ENCODE peak calls at places on chromosomes 12 and 14, in four cellular contexts. W is uterus; B is right atrium auricular region; P is CD8-positive, alpha-beta memory T cell. N is an unnamed sample. For H3K4me1, the result is how much of the 10 kb centered on the place peaks cover.

GRCh38 chr14:73943083-73943482 is 6.8 kb downstream of the FAM161B start:
- DNase-seq in P (no peak), W (no peak), B (no peak), N (no peak)

GRCh38 chr12:89781961-89782360 is 73.3 kb upstream of the ATP2B1 start:
- DNase-seq in B (no peak), P (no peak), W (no peak), N (no peak)

GRCh38 chr12:7994731-7995205 is 37.7 kb upstream of the FOXJ2 start:
- DNase-seq in P (no peak), B (no peak), W (no peak), N (no peak)

GRCh38 chr12:39327965-39328364 is 115.0 kb downstream of the KIF21A start:
- DNase-seq in P (no peak), W (no peak), B (no peak), N (no peak)

GRCh38 chr12:106107566-106107965 is 31.2 kb downstream of the NUAK1 start:
- DNase-seq in W (no peak), P (no peak), B (no peak), N (no peak)

GRCh38 chr12:49189731-49190314 is 943 bp upstream of the TUBA1A start:
- DNase-seq in P (no peak), B (no peak), W (no peak), N (no peak)

GRCh38 chr14:49766839-49767238 is 1.1 kb upstream of the KLHDC2 start:
- DNase-seq in P (no peak), W (no peak), B (no peak), N (no peak)

GRCh38 chr12:112107728-112108447 is 695 bp downstream of the NAA25 start:
- DNase-seq in W (peak), P (no peak), B (peak), N (peak)

GRCh38 chr14:100165825-100166520 is 6.5 kb upstream of the DEGS2 start:
- DNase-seq in P (no peak), W (no peak), B (no peak), N (no peak)

GRCh38 chr12:133130808-133131128 is 341 bp downstream of the ZNF10 start:
- DNase-seq in B (peak), P (peak), W (no peak), N (peak)

GRCh38 chr12:23810327-23810902 is 139.1 kb downstream of the SOX5 start:
- DNase-seq in B (no peak), P (no peak), W (no peak), N (no peak)

GRCh38 chr14:69687963-69688649 is 76.7 kb downstream of the SUSD6 start:
- DNase-seq in P (no peak), B (no peak), W (no peak), N (no peak)

GRCh38 chr14:103578401-103579075 is 15.8 kb downstream of the COA8 start:
- DNase-seq in B (no peak), W (no peak), P (no peak), N (no peak)

GRCh38 chr12:87518508-87518907 is 510.7 kb downstream of the C12orf50 start:
- DNase-seq in P (no peak), B (no peak), W (no peak), N (no peak)

GRCh38 chr14:104582649-104583048 is 3.1 kb downstream of the C14orf180 start:
- DNase-seq in W (peak), B (peak), P (no peak), N (peak)

GRCh38 chr14:69663322-69663686 is 51.9 kb downstream of the SUSD6 start:
- DNase-seq in W (peak), B (no peak), P (no peak), N (no peak)

GRCh38 chr14:93941293-93941910 is 14.3 kb downstream of the FAM181A start:
- DNase-seq in P (no peak), W (no peak), B (no peak), N (no peak)

GRCh38 chr12:47707905-47708543 is 2.2 kb upstream of the RPAP3 start:
- DNase-seq in B (no peak), W (no peak), P (no peak), N (no peak)

GRCh38 chr14:90093942-90094595 is 32.3 kb downstream of the KCNK13 start:
- DNase-seq in W (no peak), B (no peak), P (no peak), N (no peak)

GRCh38 chr14:75098209-75098608 is 28.6 kb downstream of the NEK9 start:
- DNase-seq in W (no peak), B (no peak), P (no peak), N (no peak)

GRCh38 chr14:50347521-50347920 is 35.4 kb downstream of the DMAC2L start:
- DNase-seq in B (no peak), P (no peak), W (no peak), N (no peak)

GRCh38 chr12:19220205-19220604 is 90.7 kb downstream of the PLEKHA5 start:
- DNase-seq in P (no peak), W (no peak), B (no peak), N (no peak)

GRCh38 chr14:97251423-97252155 is 454.4 kb downstream of the VRK1 start:
- DNase-seq in B (no peak), W (no peak), P (no peak), N (no peak)

GRCh38 chr12:91818236-91819131 is 327.2 kb downstream of the BTG1 start:
- DNase-seq in W (no peak), P (no peak), B (no peak), N (no peak)

GRCh38 chr12:97886548-97887176 is 424.1 kb downstream of the RMST start:
- DNase-seq in B (no peak), P (no peak), W (no peak), N (no peak)

GRCh38 chr12:104669057-104669770 is 212.5 kb downstream of the CHST11 start:
- DNase-seq in W (peak), B (peak), P (no peak), N (no peak)

GRCh38 chr14:75911883-75912282 is 69.9 kb downstream of the TGFB3 start:
- DNase-seq in W (no peak), B (no peak), P (no peak), N (no peak)

GRCh38 chr12:60266381-60266852 is 670.6 kb downstream of the SLC16A7 start:
- DNase-seq in B (no peak), W (no peak), P (no peak), N (no peak)

GRCh38 chr14:69955855-69956567 is 76.8 kb downstream of the SMOC1 start:
- DNase-seq in W (no peak), B (no peak), P (no peak), N (no peak)

GRCh38 chr14:99137001-99137700 is 134.8 kb downstream of the BCL11B start:
- DNase-seq in B (no peak), W (no peak), P (no peak), N (no peak)

GRCh38 chr12:117994551-117995438 is 21.7 kb upstream of the RFC5 start:
- DNase-seq in P (no peak), B (no peak), W (no peak), N (no peak)

GRCh38 chr14:94611179-94611578 is 1.0 kb upstream of the SERPINA3 start:
- DNase-seq in P (no peak), W (no peak), B (no peak), N (no peak)

GRCh38 chr12:55060470-55060869 is 40.7 kb downstream of the NEUROD4 start:
- DNase-seq in B (no peak), P (no peak), W (no peak), N (no peak)

GRCh38 chr12:92059976-92060375 is 85.7 kb downstream of the BTG1 start:
- DNase-seq in P (no peak), B (no peak), W (no peak), N (no peak)

DNA sequence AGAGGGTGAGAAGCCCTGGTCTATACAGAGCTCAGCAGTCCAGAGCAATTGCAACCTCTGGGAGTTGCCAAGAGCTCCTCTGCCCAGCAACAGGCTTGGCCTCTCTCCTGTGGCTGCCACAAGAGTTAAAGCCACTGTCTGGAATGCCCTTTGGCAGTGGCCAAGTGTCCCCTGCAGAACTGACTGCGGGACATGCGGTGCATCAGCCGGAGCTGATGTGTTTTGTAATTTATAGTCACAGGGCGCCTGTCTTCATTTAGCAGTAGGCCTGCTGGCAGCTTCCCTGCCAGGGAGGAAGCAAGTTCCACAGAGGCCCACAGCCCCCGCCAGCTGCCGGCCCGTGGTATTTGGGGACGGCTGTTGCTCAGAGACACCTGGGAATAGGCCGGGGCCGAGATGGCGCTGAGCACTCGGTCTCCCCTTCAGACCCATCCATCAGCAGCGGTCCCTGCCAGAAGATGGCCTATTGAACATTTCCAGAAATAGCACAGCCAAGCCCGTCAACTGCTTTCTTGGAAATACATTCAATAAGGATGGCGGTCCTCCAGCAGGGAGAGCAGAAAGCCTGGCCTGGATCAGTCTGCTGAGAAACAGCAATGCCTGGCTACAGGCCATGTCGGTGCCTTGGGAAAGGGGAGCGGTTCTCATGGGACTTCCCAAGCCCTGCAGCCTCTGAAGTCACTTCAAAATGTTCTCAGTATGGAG is 217.4 kb downstream of the CRADD start:
- DNase-seq in W (peak), B (peak), P (no peak), N (peak)
- H3K27ac ChIP-seq in W (peak), B (peak), P (no peak), N (peak)

DNA sequence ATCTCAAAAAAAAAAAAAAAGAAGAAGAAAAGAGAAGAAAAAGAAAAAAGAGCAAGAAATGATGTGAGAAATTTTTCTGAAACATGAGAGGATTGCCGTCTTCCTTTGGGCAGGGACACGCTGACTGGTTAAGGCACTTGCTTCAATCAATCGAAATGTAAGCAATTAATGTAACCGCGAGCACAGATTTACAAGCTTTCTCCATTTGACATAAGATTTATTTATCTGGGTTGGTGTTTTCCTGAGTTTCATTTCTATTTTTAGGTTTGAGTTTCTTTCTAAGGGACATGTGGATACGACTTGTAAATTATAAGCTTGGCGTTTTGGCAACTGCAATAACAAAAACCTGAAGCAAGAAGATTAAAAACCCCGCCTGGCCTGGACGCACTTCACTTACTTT is 20.3 kb upstream of the SINHCAF start:
- DNase-seq in P (no peak), B (no peak), W (no peak), N (no peak)
- H3K4me3 ChIP-seq in P (no peak), B (no peak), W (no peak), N (no peak)

DNA sequence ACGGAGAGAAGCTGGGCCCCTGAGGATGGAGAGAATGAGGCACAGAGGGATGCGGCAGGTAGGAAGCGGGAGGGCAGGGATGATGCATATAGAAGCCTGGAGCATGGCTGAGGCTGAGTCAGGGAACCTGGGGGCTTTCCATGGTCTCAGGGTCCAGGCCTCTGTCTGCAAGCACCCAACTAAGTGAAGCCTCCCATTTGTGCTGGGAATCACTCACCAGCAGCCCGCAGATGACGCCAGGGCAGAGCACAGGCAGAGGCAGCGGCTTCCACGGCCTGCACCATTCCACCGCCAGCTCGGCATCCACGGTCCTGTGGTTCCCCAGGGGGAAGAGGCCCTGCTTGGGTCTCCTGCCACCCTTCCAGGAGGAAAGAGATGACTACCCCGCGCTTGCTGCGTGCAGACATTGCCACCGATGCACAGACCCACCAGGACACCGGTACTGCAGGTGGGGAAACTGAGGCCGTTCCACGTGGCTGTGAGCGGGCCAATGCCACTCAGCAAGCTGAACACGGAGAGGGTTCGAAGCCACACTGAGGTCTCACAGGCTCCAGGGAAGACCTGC is 75.5 kb downstream of the NCOR2 start:
- DNase-seq in W (no peak), B (no peak), P (no peak), N (no peak)
- H3K4me1 ChIP-seq in W (under half), B (half or more), P (under half), N (half or more)

GRCh38 chr14:83847102-83847501 is 1682.8 kb upstream of the FLRT2 start:
- DNase-seq in W (no peak), B (no peak), P (no peak), N (no peak)
- H3K27ac ChIP-seq in W (no peak), B (no peak), P (no peak), N (no peak)

DNA sequence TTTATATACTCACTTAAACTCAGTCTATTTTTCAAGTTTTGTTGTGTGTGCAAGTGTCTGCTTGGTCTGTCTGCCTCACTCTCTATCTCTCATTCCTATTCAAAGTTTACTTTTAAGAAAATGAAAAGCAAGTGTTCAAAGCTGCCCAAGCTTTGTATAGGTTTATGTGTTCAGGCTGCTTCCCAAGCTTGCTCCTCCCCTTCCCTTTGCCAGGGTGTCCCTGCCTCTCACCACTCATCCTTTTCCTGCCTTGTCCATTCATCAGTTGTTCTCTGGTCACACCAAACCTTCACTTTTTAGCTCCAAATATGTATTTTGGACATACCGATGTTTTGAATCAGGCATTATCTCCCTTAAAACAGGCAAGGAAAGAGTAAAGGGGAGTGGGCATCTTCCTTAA is 41.3 kb downstream of the STK38L start:
- DNase-seq in B (no peak), W (no peak), P (no peak), N (no peak)
- H3K4me3 ChIP-seq in B (no peak), W (no peak), P (no peak), N (no peak)

GRCh38 chr12:14846042-14846587 is 2.8 kb upstream of the ART4 start:
- DNase-seq in W (no peak), P (no peak), B (no peak), N (no peak)
- H3K4me1 ChIP-seq in W (under half), P (under half), B (half or more), N (under half)

GRCh38 chr14:23370221-23370620 is 2.4 kb upstream of the IL25 start:
- DNase-seq in W (no peak), B (no peak), P (no peak), N (no peak)

GRCh38 chr14:23364164-23364571 is 804 bp downstream of the EFS start:
- DNase-seq in W (peak), B (peak), P (no peak), N (no peak)

GRCh38 chr14:23365353-23366162 is 586 bp upstream of the EFS start:
- DNase-seq in W (no peak), B (no peak), P (no peak), N (no peak)

GRCh38 chr14:23364604-23365352 is at the start of gene EFS:
- DNase-seq in P (no peak), W (peak), B (no peak), N (no peak)

GRCh38 chr14:23366163-23366921 is 1.4 kb upstream of the EFS start:
- DNase-seq in B (no peak), W (peak), P (no peak), N (peak)
- H3K27ac ChIP-seq in B (peak), W (peak), P (no peak), N (peak)